ENCODE peak calls at places on chromosomes 12 and 14, in five cellular contexts. One of them, this sample, is unnamed.

GRCh38 chr12:113591480-113591971 is 119.9 kb upstream of the LHX5 start:
- DNase-seq in WERI-Rb-1: peak
- DNase-seq in M059J: peak
- DNase-seq in GM10248: peak
- DNase-seq in T-helper 1 cell: no peak
- DNase-seq in this sample: no peak

GRCh38 chr12:103282124-103282523 is 213.6 kb downstream of the C12orf42 start:
- DNase-seq in WERI-Rb-1: no peak
- DNase-seq in M059J: no peak
- DNase-seq in GM10248: no peak
- DNase-seq in T-helper 1 cell: no peak
- DNase-seq in this sample: no peak

GRCh38 chr12:21336656-21337055 is 1.9 kb upstream of the SLCO1A2 start:
- DNase-seq in WERI-Rb-1: no peak
- DNase-seq in M059J: no peak
- DNase-seq in GM10248: no peak
- DNase-seq in T-helper 1 cell: no peak
- DNase-seq in this sample: no peak

GRCh38 chr12:2479866-2480510 is 314.8 kb upstream of the FKBP4 start:
- DNase-seq in WERI-Rb-1: no peak
- DNase-seq in M059J: no peak
- DNase-seq in GM10248: no peak
- DNase-seq in T-helper 1 cell: no peak
- DNase-seq in this sample: no peak

GRCh38 chr12:51242896-51243295 is 4.3 kb downstream of the DAZAP2 start:
- DNase-seq in WERI-Rb-1: no peak
- DNase-seq in M059J: no peak
- DNase-seq in GM10248: no peak
- DNase-seq in T-helper 1 cell: no peak
- DNase-seq in this sample: no peak

GRCh38 chr12:13173537-13173936 is 23.0 kb upstream of the EMP1 start:
- DNase-seq in WERI-Rb-1: no peak
- DNase-seq in M059J: peak
- DNase-seq in GM10248: peak
- DNase-seq in T-helper 1 cell: no peak
- DNase-seq in this sample: no peak

GRCh38 chr14:46574236-46574970 is 77.2 kb downstream of the RPL10L start:
- DNase-seq in WERI-Rb-1: no peak
- DNase-seq in M059J: peak
- DNase-seq in GM10248: no peak
- DNase-seq in T-helper 1 cell: no peak
- DNase-seq in this sample: no peak

GRCh38 chr12:52878507-52879393 is 26.1 kb downstream of the KRT8 start:
- DNase-seq in WERI-Rb-1: no peak
- DNase-seq in M059J: no peak
- DNase-seq in GM10248: no peak
- DNase-seq in T-helper 1 cell: no peak
- DNase-seq in this sample: no peak

GRCh38 chr12:89873745-89874144 is 165.1 kb upstream of the ATP2B1 start:
- DNase-seq in WERI-Rb-1: peak
- DNase-seq in M059J: peak
- DNase-seq in GM10248: no peak
- DNase-seq in T-helper 1 cell: no peak
- DNase-seq in this sample: no peak

GRCh38 chr12:111203969-111204368 is 164.9 kb downstream of the PHETA1 start:
- DNase-seq in WERI-Rb-1: no peak
- DNase-seq in M059J: no peak
- DNase-seq in GM10248: no peak
- DNase-seq in T-helper 1 cell: no peak
- DNase-seq in this sample: no peak

GRCh38 chr12:124847113-124847512 is 16.6 kb downstream of the SCARB1 start:
- DNase-seq in WERI-Rb-1: no peak
- DNase-seq in M059J: peak
- DNase-seq in GM10248: no peak
- DNase-seq in T-helper 1 cell: no peak
- DNase-seq in this sample: no peak

GRCh38 chr14:34912182-34912581 is 37.0 kb upstream of the BAZ1A start:
- DNase-seq in WERI-Rb-1: no peak
- DNase-seq in M059J: no peak
- DNase-seq in GM10248: no peak
- DNase-seq in T-helper 1 cell: no peak
- DNase-seq in this sample: no peak

GRCh38 chr12:91040356-91040755 is 17.5 kb downstream of the KERA start:
- DNase-seq in WERI-Rb-1: no peak
- DNase-seq in M059J: peak
- DNase-seq in GM10248: no peak
- DNase-seq in T-helper 1 cell: no peak
- DNase-seq in this sample: no peak

GRCh38 chr12:30725739-30726138 is 29.0 kb downstream of the CAPRIN2 start:
- DNase-seq in WERI-Rb-1: no peak
- DNase-seq in M059J: peak
- DNase-seq in GM10248: no peak
- DNase-seq in T-helper 1 cell: no peak
- DNase-seq in this sample: no peak

GRCh38 chr14:69328765-69329164 is 68.8 kb downstream of the GALNT16 start:
- DNase-seq in WERI-Rb-1: no peak
- DNase-seq in M059J: no peak
- DNase-seq in GM10248: no peak
- DNase-seq in T-helper 1 cell: no peak
- DNase-seq in this sample: no peak

GRCh38 chr12:124388679-124389536 is 94.0 kb downstream of the RFLNA start:
- DNase-seq in WERI-Rb-1: peak
- DNase-seq in M059J: peak
- DNase-seq in GM10248: no peak
- DNase-seq in T-helper 1 cell: peak
- DNase-seq in this sample: peak

GRCh38 chr14:105019861-105020814 is 745 bp downstream of the CDCA4 start:
- DNase-seq in WERI-Rb-1: no peak
- DNase-seq in M059J: peak
- DNase-seq in GM10248: peak
- DNase-seq in T-helper 1 cell: peak
- DNase-seq in this sample: peak

GRCh38 chr12:28507055-28507454 is 316.8 kb downstream of the CCDC91 start:
- DNase-seq in WERI-Rb-1: no peak
- DNase-seq in M059J: peak
- DNase-seq in GM10248: no peak
- DNase-seq in T-helper 1 cell: no peak
- DNase-seq in this sample: no peak

GRCh38 chr12:12466157-12466556 is 96.5 kb downstream of the DUSP16 start:
- DNase-seq in WERI-Rb-1: no peak
- DNase-seq in M059J: no peak
- DNase-seq in GM10248: no peak
- DNase-seq in T-helper 1 cell: peak
- DNase-seq in this sample: no peak

GRCh38 chr12:63976902-63977395 is 132.4 kb downstream of the SRGAP1 start:
- DNase-seq in WERI-Rb-1: no peak
- DNase-seq in M059J: no peak
- DNase-seq in GM10248: no peak
- DNase-seq in T-helper 1 cell: no peak
- DNase-seq in this sample: no peak

GRCh38 chr14:94517641-94518257 is 8.5 kb upstream of the SERPINA12 start:
- DNase-seq in WERI-Rb-1: no peak
- DNase-seq in M059J: no peak
- DNase-seq in GM10248: no peak
- DNase-seq in T-helper 1 cell: no peak
- DNase-seq in this sample: no peak

GRCh38 chr12:1692895-1693294 is 2.0 kb downstream of the ADIPOR2 start:
- DNase-seq in WERI-Rb-1: no peak
- DNase-seq in M059J: no peak
- DNase-seq in GM10248: no peak
- DNase-seq in T-helper 1 cell: no peak
- DNase-seq in this sample: no peak

GRCh38 chr12:56261503-56262230 is 3.5 kb upstream of the ANKRD52 start:
- DNase-seq in WERI-Rb-1: no peak
- DNase-seq in M059J: peak
- DNase-seq in GM10248: no peak
- DNase-seq in T-helper 1 cell: no peak
- DNase-seq in this sample: no peak

GRCh38 chr12:121989266-121989950 is 32.3 kb upstream of the BCL7A start:
- DNase-seq in WERI-Rb-1: no peak
- DNase-seq in M059J: no peak
- DNase-seq in GM10248: no peak
- DNase-seq in T-helper 1 cell: no peak
- DNase-seq in this sample: no peak

GRCh38 chr14:24084439-24084838 is 9.7 kb upstream of the PCK2 start:
- DNase-seq in WERI-Rb-1: no peak
- DNase-seq in M059J: no peak
- DNase-seq in GM10248: no peak
- DNase-seq in T-helper 1 cell: no peak
- DNase-seq in this sample: no peak

GRCh38 chr12:3150820-3151590 is 73.8 kb downstream of the TSPAN9 start:
- DNase-seq in WERI-Rb-1: no peak
- DNase-seq in M059J: no peak
- DNase-seq in GM10248: no peak
- DNase-seq in T-helper 1 cell: no peak
- DNase-seq in this sample: no peak

GRCh38 chr14:57823015-57823660 is 42.8 kb downstream of the SLC35F4 start:
- DNase-seq in WERI-Rb-1: no peak
- DNase-seq in M059J: no peak
- DNase-seq in GM10248: no peak
- DNase-seq in T-helper 1 cell: no peak
- DNase-seq in this sample: no peak

GRCh38 chr12:120324841-120325417 is 2.6 kb downstream of the PLA2G1B start:
- DNase-seq in WERI-Rb-1: no peak
- DNase-seq in M059J: no peak
- DNase-seq in GM10248: no peak
- DNase-seq in T-helper 1 cell: no peak
- DNase-seq in this sample: no peak

GRCh38 chr12:99108924-99109323 is 463.8 kb downstream of the APAF1 start:
- DNase-seq in WERI-Rb-1: no peak
- DNase-seq in M059J: no peak
- DNase-seq in GM10248: no peak
- DNase-seq in T-helper 1 cell: no peak
- DNase-seq in this sample: no peak

This sample was measured in memory B cell.